ENCODE peak calls at places on chromosomes 2 and 18, in ten cellular contexts. K is central memory CD4-positive, alpha-beta T cell; P is AG04449; M is activated CD4-positive, alpha-beta T cell treated with anti-CD3 and anti-CD28 coated beads for 48 hours; E is Calu3; Z is activated naive CD8-positive, alpha-beta T cell treated with anti-CD3 and anti-CD28 coated beads, Interleukin-2, amount 10 ng/mL, durations not matched to agents 7 days and 5 days; X is occipital lobe; Y is IMR-90; C is activated T-helper 1 cell treated with anti-CD3 and anti-CD28 coated beads, Interleukin-12 subunit alpha, Interleukin-12 subunit beta, Interleukin-2, Interleukin-4 antibody, amounts not matched to agents 30 ng/mL and 10 ng/mL and 1 ng/mL, durations not matched to agents 14 hours and 24 hours and 36 hours; J is HCT116. G is an unnamed sample.

GRCh38 chr18:47248610-47249343 is 2.7 kb downstream of the SKOR2 start:
- DNase-seq in C (no peak), P (no peak), M (no peak), J (no peak), K (no peak), X (no peak), E (no peak), Y (no peak), Z (peak; percentile 34), G (no peak)

GRCh38 chr2:197223455-197223854 is 87.1 kb downstream of the ANKRD44 start:
- DNase-seq in Y (no peak), J (no peak), E (no peak), Z (no peak), M (no peak), P (no peak), X (no peak), C (no peak), K (no peak), G (no peak)

GRCh38 chr2:238267884-238268680 is 20.3 kb downstream of the PER2 start:
- DNase-seq in K (no peak), C (no peak), X (no peak), E (no peak), M (no peak), J (no peak), Z (no peak), P (no peak), Y (no peak), G (no peak)

GRCh38 chr2:124658373-124658772 is 633.3 kb downstream of the CNTNAP5 start:
- DNase-seq in X (no peak), C (no peak), Z (no peak), J (no peak), K (no peak), M (no peak), E (no peak), P (no peak), Y (no peak), G (no peak)

GRCh38 chr2:120317916-120318315 is 28.0 kb upstream of the INHBB start:
- DNase-seq in M (no peak), E (no peak), Z (no peak), Y (no peak), K (no peak), J (no peak), C (no peak), P (no peak), X (no peak), G (no peak)

GRCh38 chr2:217471329-217471728 is 531.5 kb downstream of the TNS1 start:
- DNase-seq in E (no peak), Y (peak; percentile 80), Z (no peak), C (no peak), J (no peak), K (no peak), M (no peak), X (no peak), P (no peak), G (peak; percentile 45)

GRCh38 chr18:31819106-31819924 is 58.6 kb upstream of the SLC25A52 start:
- DNase-seq in Y (peak; percentile 52), K (peak; percentile 3), J (peak; percentile 39), P (peak; percentile 4), M (no peak), X (no peak), Z (no peak), C (no peak), E (no peak), G (peak; percentile 22)

GRCh38 chr18:31102020-31102684 is at the start of gene DSC2:
- DNase-seq in Z (no peak), M (no peak), C (no peak), Y (no peak), P (no peak), K (no peak), E (peak; percentile 69), J (no peak), X (no peak), G (no peak)

GRCh38 chr18:32337347-32337746 is 133.3 kb downstream of the GAREM1 start:
- DNase-seq in Y (no peak), Z (no peak), M (no peak), X (no peak), J (no peak), E (no peak), C (no peak), P (no peak), K (no peak), G (no peak)

GRCh38 chr2:50743471-50743870 is 288.5 kb downstream of the NRXN1 start:
- DNase-seq in E (no peak), C (no peak), Z (no peak), X (no peak), J (no peak), M (no peak), P (no peak), Y (no peak), K (no peak), G (no peak)

GRCh38 chr2:127104881-127105655 is 1.9 kb downstream of the BIN1 start:
- DNase-seq in X (no peak), P (no peak), C (no peak), Y (no peak), Z (peak; percentile 28), J (no peak), E (no peak), K (no peak), M (no peak), G (no peak)

GRCh38 chr2:9586465-9586864 is 30.8 kb upstream of the ADAM17 start:
- DNase-seq in Z (no peak), X (no peak), P (no peak), K (no peak), J (no peak), M (no peak), E (no peak), Y (no peak), C (no peak), G (no peak)

GRCh38 chr2:198762456-198762855 is 695.3 kb downstream of the SATB2 start:
- DNase-seq in P (no peak), K (no peak), Y (no peak), M (no peak), J (no peak), E (no peak), Z (no peak), X (no peak), C (no peak), G (no peak)

GRCh38 chr18:48922801-48923730 is 27.7 kb downstream of the SMAD7 start:
- DNase-seq in C (no peak), K (peak; percentile 39), M (no peak), J (no peak), X (no peak), Y (peak; percentile 82), Z (peak; percentile 26), P (peak; percentile 76), E (no peak), G (peak; percentile 63)

GRCh38 chr2:196287541-196287940 is 116.2 kb upstream of the STK17B start:
- DNase-seq in K (no peak), Y (no peak), Z (no peak), C (no peak), X (no peak), M (no peak), J (no peak), E (no peak), P (no peak), G (no peak)

GRCh38 chr2:240109386-240109785 is 26.7 kb downstream of the COPS9 start:
- DNase-seq in K (no peak), C (no peak), J (no peak), M (no peak), X (no peak), E (no peak), Y (no peak), Z (no peak), P (no peak), G (no peak)

GRCh38 chr2:24559714-24560113 is 68.7 kb downstream of the NCOA1 start:
- DNase-seq in P (peak; percentile 12), J (no peak), Y (peak; percentile 41), Z (no peak), E (no peak), X (no peak), K (no peak), C (no peak), M (no peak), G (no peak)

GRCh38 chr2:15732341-15733077 is 140.8 kb downstream of the DDX1 start:
- DNase-seq in Y (no peak), E (no peak), C (no peak), K (no peak), Z (no peak), M (no peak), P (no peak), J (no peak), X (no peak), G (no peak)

GRCh38 chr2:18047896-18048657 is 169.6 kb downstream of the KCNS3 start:
- DNase-seq in P (no peak), Z (no peak), J (peak; percentile 16), Y (peak; percentile 44), M (no peak), X (no peak), K (no peak), C (no peak), E (peak; percentile 58), G (no peak)

GRCh38 chr18:48167901-48168300 is 237.4 kb upstream of the SMAD2 start:
- DNase-seq in C (no peak), M (no peak), Z (no peak), K (no peak), P (no peak), E (no peak), J (no peak), X (no peak), Y (no peak), G (no peak)

GRCh38 chr2:225494100-225494459 is 94.6 kb downstream of the NYAP2 start:
- DNase-seq in K (no peak), E (no peak), C (no peak), Y (no peak), M (no peak), Z (no peak), P (no peak), J (no peak), X (no peak), G (no peak)

GRCh38 chr2:231988179-231988866 is 26.8 kb downstream of the DIS3L2 start:
- DNase-seq in J (no peak), M (no peak), K (no peak), Y (no peak), Z (no peak), C (no peak), X (no peak), E (no peak), P (no peak), G (no peak)